ENCODE peak calls at places on chromosomes 13 and 19, in nine cellular contexts. One of them, this sample, is unnamed.

GRCh38 chr19:43596842-43597461 is 557 bp downstream of the ZNF576 start:
- DNase-seq in MCF 10A: no peak
- DNase-seq in effector memory CD4-positive, alpha-beta T cell: no peak
- DNase-seq in glomerular endothelial cell: no peak
- DNase-seq in uterus: no peak
- DNase-seq in stimulated activated CD4-positive, alpha-beta T cell treated with anti-CD3 and anti-CD28 coated beads, Interleukin-4, amount 100 ng/mL, for 24 hours: no peak
- DNase-seq in HFF-Myc: no peak
- DNase-seq in LoVo: no peak
- DNase-seq in hypothalamus: no peak
- DNase-seq in this sample: no peak

GRCh38 chr19:58296086-58296485 is 9.1 kb upstream of the ERVK3-1 start:
- DNase-seq in effector memory CD4-positive, alpha-beta T cell: no peak
- DNase-seq in uterus: no peak
- DNase-seq in LoVo: no peak
- DNase-seq in glomerular endothelial cell: no peak
- DNase-seq in HFF-Myc: no peak
- DNase-seq in hypothalamus: no peak
- DNase-seq in MCF 10A: no peak
- DNase-seq in stimulated activated CD4-positive, alpha-beta T cell treated with anti-CD3 and anti-CD28 coated beads, Interleukin-4, amount 100 ng/mL, for 24 hours: no peak
- DNase-seq in this sample: no peak

GRCh38 chr19:36963262-36963661 is 47.1 kb downstream of the ZNF568 start:
- DNase-seq in MCF 10A: no peak
- DNase-seq in glomerular endothelial cell: no peak
- DNase-seq in uterus: no peak
- DNase-seq in stimulated activated CD4-positive, alpha-beta T cell treated with anti-CD3 and anti-CD28 coated beads, Interleukin-4, amount 100 ng/mL, for 24 hours: no peak
- DNase-seq in effector memory CD4-positive, alpha-beta T cell: no peak
- DNase-seq in HFF-Myc: no peak
- DNase-seq in hypothalamus: no peak
- DNase-seq in LoVo: no peak
- DNase-seq in this sample: no peak

GRCh38 chr13:85586422-85586831 is 212.8 kb downstream of the SLITRK6 start:
- DNase-seq in LoVo: no peak
- DNase-seq in stimulated activated CD4-positive, alpha-beta T cell treated with anti-CD3 and anti-CD28 coated beads, Interleukin-4, amount 100 ng/mL, for 24 hours: no peak
- DNase-seq in effector memory CD4-positive, alpha-beta T cell: no peak
- DNase-seq in hypothalamus: no peak
- DNase-seq in uterus: no peak
- DNase-seq in glomerular endothelial cell: no peak
- DNase-seq in HFF-Myc: peak
- DNase-seq in MCF 10A: peak
- DNase-seq in this sample: peak

GRCh38 chr13:112143046-112143752 is 76.2 kb downstream of the SOX1 start:
- DNase-seq in HFF-Myc: no peak
- DNase-seq in hypothalamus: no peak
- DNase-seq in effector memory CD4-positive, alpha-beta T cell: no peak
- DNase-seq in glomerular endothelial cell: no peak
- DNase-seq in uterus: no peak
- DNase-seq in MCF 10A: no peak
- DNase-seq in stimulated activated CD4-positive, alpha-beta T cell treated with anti-CD3 and anti-CD28 coated beads, Interleukin-4, amount 100 ng/mL, for 24 hours: no peak
- DNase-seq in LoVo: no peak
- DNase-seq in this sample: no peak

GRCh38 chr19:16566161-16566560 is 6.1 kb downstream of the SLC35E1 start:
- DNase-seq in stimulated activated CD4-positive, alpha-beta T cell treated with anti-CD3 and anti-CD28 coated beads, Interleukin-4, amount 100 ng/mL, for 24 hours: peak
- DNase-seq in effector memory CD4-positive, alpha-beta T cell: peak
- DNase-seq in HFF-Myc: no peak
- DNase-seq in MCF 10A: no peak
- DNase-seq in glomerular endothelial cell: no peak
- DNase-seq in hypothalamus: no peak
- DNase-seq in LoVo: no peak
- DNase-seq in uterus: no peak
- DNase-seq in this sample: no peak

GRCh38 chr13:29537736-29538624 is 57.5 kb downstream of the SLC7A1 start:
- DNase-seq in MCF 10A: no peak
- DNase-seq in LoVo: no peak
- DNase-seq in effector memory CD4-positive, alpha-beta T cell: no peak
- DNase-seq in uterus: no peak
- DNase-seq in hypothalamus: no peak
- DNase-seq in stimulated activated CD4-positive, alpha-beta T cell treated with anti-CD3 and anti-CD28 coated beads, Interleukin-4, amount 100 ng/mL, for 24 hours: no peak
- DNase-seq in HFF-Myc: no peak
- DNase-seq in glomerular endothelial cell: no peak
- DNase-seq in this sample: no peak

GRCh38 chr13:109100705-109101104 is 471.3 kb downstream of the MYO16 start:
- DNase-seq in hypothalamus: no peak
- DNase-seq in stimulated activated CD4-positive, alpha-beta T cell treated with anti-CD3 and anti-CD28 coated beads, Interleukin-4, amount 100 ng/mL, for 24 hours: no peak
- DNase-seq in HFF-Myc: no peak
- DNase-seq in glomerular endothelial cell: no peak
- DNase-seq in MCF 10A: no peak
- DNase-seq in LoVo: peak
- DNase-seq in uterus: no peak
- DNase-seq in effector memory CD4-positive, alpha-beta T cell: no peak
- DNase-seq in this sample: no peak

GRCh38 chr19:50230379-50231351 is 27.2 kb downstream of the MYH14 start:
- DNase-seq in effector memory CD4-positive, alpha-beta T cell: no peak
- DNase-seq in MCF 10A: no peak
- DNase-seq in glomerular endothelial cell: no peak
- DNase-seq in HFF-Myc: no peak
- DNase-seq in LoVo: no peak
- DNase-seq in stimulated activated CD4-positive, alpha-beta T cell treated with anti-CD3 and anti-CD28 coated beads, Interleukin-4, amount 100 ng/mL, for 24 hours: no peak
- DNase-seq in hypothalamus: no peak
- DNase-seq in uterus: no peak
- DNase-seq in this sample: no peak

GRCh38 chr13:91296011-91296410 is 51.5 kb upstream of the MIR17HG start:
- DNase-seq in glomerular endothelial cell: no peak
- DNase-seq in HFF-Myc: no peak
- DNase-seq in uterus: no peak
- DNase-seq in hypothalamus: no peak
- DNase-seq in LoVo: no peak
- DNase-seq in stimulated activated CD4-positive, alpha-beta T cell treated with anti-CD3 and anti-CD28 coated beads, Interleukin-4, amount 100 ng/mL, for 24 hours: no peak
- DNase-seq in effector memory CD4-positive, alpha-beta T cell: no peak
- DNase-seq in MCF 10A: no peak
- DNase-seq in this sample: no peak

GRCh38 chr13:110326263-110326904 is 19.3 kb downstream of the COL4A2 start:
- DNase-seq in glomerular endothelial cell: no peak
- DNase-seq in stimulated activated CD4-positive, alpha-beta T cell treated with anti-CD3 and anti-CD28 coated beads, Interleukin-4, amount 100 ng/mL, for 24 hours: no peak
- DNase-seq in MCF 10A: peak
- DNase-seq in LoVo: no peak
- DNase-seq in HFF-Myc: no peak
- DNase-seq in uterus: no peak
- DNase-seq in hypothalamus: no peak
- DNase-seq in effector memory CD4-positive, alpha-beta T cell: no peak
- DNase-seq in this sample: no peak

GRCh38 chr19:49845433-49845832 is 5.5 kb upstream of the PTOV1 start:
- DNase-seq in glomerular endothelial cell: no peak
- DNase-seq in HFF-Myc: no peak
- DNase-seq in stimulated activated CD4-positive, alpha-beta T cell treated with anti-CD3 and anti-CD28 coated beads, Interleukin-4, amount 100 ng/mL, for 24 hours: no peak
- DNase-seq in LoVo: no peak
- DNase-seq in uterus: no peak
- DNase-seq in MCF 10A: no peak
- DNase-seq in hypothalamus: no peak
- DNase-seq in effector memory CD4-positive, alpha-beta T cell: no peak
- DNase-seq in this sample: no peak

GRCh38 chr19:11421607-11422098 is 2.5 kb upstream of the RGL3 start:
- DNase-seq in glomerular endothelial cell: no peak
- DNase-seq in effector memory CD4-positive, alpha-beta T cell: peak
- DNase-seq in uterus: no peak
- DNase-seq in LoVo: no peak
- DNase-seq in hypothalamus: no peak
- DNase-seq in HFF-Myc: no peak
- DNase-seq in stimulated activated CD4-positive, alpha-beta T cell treated with anti-CD3 and anti-CD28 coated beads, Interleukin-4, amount 100 ng/mL, for 24 hours: peak
- DNase-seq in MCF 10A: no peak
- DNase-seq in this sample: no peak

GRCh38 chr19:33310606-33311325 is 8.4 kb upstream of the CEBPA start:
- DNase-seq in hypothalamus: no peak
- DNase-seq in MCF 10A: no peak
- DNase-seq in HFF-Myc: no peak
- DNase-seq in stimulated activated CD4-positive, alpha-beta T cell treated with anti-CD3 and anti-CD28 coated beads, Interleukin-4, amount 100 ng/mL, for 24 hours: no peak
- DNase-seq in effector memory CD4-positive, alpha-beta T cell: no peak
- DNase-seq in glomerular endothelial cell: no peak
- DNase-seq in LoVo: no peak
- DNase-seq in uterus: no peak
- DNase-seq in this sample: no peak

GRCh38 chr13:34265016-34265692 is 447.2 kb downstream of the RFC3 start:
- DNase-seq in LoVo: no peak
- DNase-seq in uterus: no peak
- DNase-seq in effector memory CD4-positive, alpha-beta T cell: no peak
- DNase-seq in stimulated activated CD4-positive, alpha-beta T cell treated with anti-CD3 and anti-CD28 coated beads, Interleukin-4, amount 100 ng/mL, for 24 hours: no peak
- DNase-seq in MCF 10A: no peak
- DNase-seq in HFF-Myc: no peak
- DNase-seq in glomerular endothelial cell: no peak
- DNase-seq in hypothalamus: no peak
- DNase-seq in this sample: no peak

GRCh38 chr13:106063591-106064308 is 471.7 kb downstream of the EFNB2 start:
- DNase-seq in stimulated activated CD4-positive, alpha-beta T cell treated with anti-CD3 and anti-CD28 coated beads, Interleukin-4, amount 100 ng/mL, for 24 hours: no peak
- DNase-seq in hypothalamus: no peak
- DNase-seq in glomerular endothelial cell: no peak
- DNase-seq in HFF-Myc: no peak
- DNase-seq in uterus: no peak
- DNase-seq in MCF 10A: peak
- DNase-seq in effector memory CD4-positive, alpha-beta T cell: no peak
- DNase-seq in LoVo: peak
- DNase-seq in this sample: peak

GRCh38 chr13:105059786-105060185 is 1475.7 kb downstream of the EFNB2 start:
- DNase-seq in MCF 10A: no peak
- DNase-seq in LoVo: no peak
- DNase-seq in HFF-Myc: no peak
- DNase-seq in stimulated activated CD4-positive, alpha-beta T cell treated with anti-CD3 and anti-CD28 coated beads, Interleukin-4, amount 100 ng/mL, for 24 hours: no peak
- DNase-seq in hypothalamus: no peak
- DNase-seq in uterus: no peak
- DNase-seq in glomerular endothelial cell: no peak
- DNase-seq in effector memory CD4-positive, alpha-beta T cell: no peak
- DNase-seq in this sample: no peak

GRCh38 chr19:30719189-30719990 is 347.2 kb downstream of the ZNF536 start:
- DNase-seq in uterus: peak
- DNase-seq in glomerular endothelial cell: no peak
- DNase-seq in LoVo: no peak
- DNase-seq in stimulated activated CD4-positive, alpha-beta T cell treated with anti-CD3 and anti-CD28 coated beads, Interleukin-4, amount 100 ng/mL, for 24 hours: no peak
- DNase-seq in HFF-Myc: no peak
- DNase-seq in effector memory CD4-positive, alpha-beta T cell: no peak
- DNase-seq in MCF 10A: no peak
- DNase-seq in hypothalamus: peak
- DNase-seq in this sample: no peak

GRCh38 chr13:98225036-98225940 is 48.2 kb upstream of the RNF113B start:
- DNase-seq in uterus: no peak
- DNase-seq in hypothalamus: peak
- DNase-seq in stimulated activated CD4-positive, alpha-beta T cell treated with anti-CD3 and anti-CD28 coated beads, Interleukin-4, amount 100 ng/mL, for 24 hours: no peak
- DNase-seq in MCF 10A: no peak
- DNase-seq in HFF-Myc: no peak
- DNase-seq in LoVo: no peak
- DNase-seq in effector memory CD4-positive, alpha-beta T cell: no peak
- DNase-seq in glomerular endothelial cell: no peak
- DNase-seq in this sample: no peak

GRCh38 chr13:112842931-112843391 is 126.1 kb upstream of the MCF2L start:
- DNase-seq in glomerular endothelial cell: no peak
- DNase-seq in MCF 10A: no peak
- DNase-seq in hypothalamus: no peak
- DNase-seq in uterus: peak
- DNase-seq in effector memory CD4-positive, alpha-beta T cell: no peak
- DNase-seq in LoVo: no peak
- DNase-seq in HFF-Myc: no peak
- DNase-seq in stimulated activated CD4-positive, alpha-beta T cell treated with anti-CD3 and anti-CD28 coated beads, Interleukin-4, amount 100 ng/mL, for 24 hours: no peak
- DNase-seq in this sample: no peak

GRCh38 chr13:21813110-21813509 is 142.2 kb downstream of the FGF9 start:
- DNase-seq in glomerular endothelial cell: no peak
- DNase-seq in stimulated activated CD4-positive, alpha-beta T cell treated with anti-CD3 and anti-CD28 coated beads, Interleukin-4, amount 100 ng/mL, for 24 hours: no peak
- DNase-seq in uterus: no peak
- DNase-seq in MCF 10A: no peak
- DNase-seq in hypothalamus: no peak
- DNase-seq in LoVo: no peak
- DNase-seq in effector memory CD4-positive, alpha-beta T cell: no peak
- DNase-seq in HFF-Myc: no peak
- DNase-seq in this sample: no peak

GRCh38 chr13:75391432-75392100 is 90.4 kb downstream of the TBC1D4 start:
- DNase-seq in uterus: no peak
- DNase-seq in LoVo: no peak
- DNase-seq in stimulated activated CD4-positive, alpha-beta T cell treated with anti-CD3 and anti-CD28 coated beads, Interleukin-4, amount 100 ng/mL, for 24 hours: no peak
- DNase-seq in glomerular endothelial cell: no peak
- DNase-seq in hypothalamus: no peak
- DNase-seq in MCF 10A: no peak
- DNase-seq in HFF-Myc: no peak
- DNase-seq in effector memory CD4-positive, alpha-beta T cell: no peak
- DNase-seq in this sample: no peak

GRCh38 chr13:72062566-72062965 is 195.6 kb upstream of the DACH1 start:
- DNase-seq in effector memory CD4-positive, alpha-beta T cell: no peak
- DNase-seq in LoVo: peak
- DNase-seq in HFF-Myc: no peak
- DNase-seq in hypothalamus: no peak
- DNase-seq in MCF 10A: peak
- DNase-seq in uterus: no peak
- DNase-seq in stimulated activated CD4-positive, alpha-beta T cell treated with anti-CD3 and anti-CD28 coated beads, Interleukin-4, amount 100 ng/mL, for 24 hours: no peak
- DNase-seq in glomerular endothelial cell: peak
- DNase-seq in this sample: no peak

GRCh38 chr19:47268028-47268427 is 6.7 kb upstream of the INAFM1 start:
- DNase-seq in MCF 10A: no peak
- DNase-seq in glomerular endothelial cell: no peak
- DNase-seq in LoVo: no peak
- DNase-seq in stimulated activated CD4-positive, alpha-beta T cell treated with anti-CD3 and anti-CD28 coated beads, Interleukin-4, amount 100 ng/mL, for 24 hours: no peak
- DNase-seq in effector memory CD4-positive, alpha-beta T cell: no peak
- DNase-seq in hypothalamus: no peak
- DNase-seq in uterus: no peak
- DNase-seq in HFF-Myc: no peak
- DNase-seq in this sample: no peak

GRCh38 chr13:61294467-61295186 is 121.0 kb downstream of the PCDH20 start:
- DNase-seq in HFF-Myc: no peak
- DNase-seq in glomerular endothelial cell: no peak
- DNase-seq in LoVo: no peak
- DNase-seq in uterus: no peak
- DNase-seq in stimulated activated CD4-positive, alpha-beta T cell treated with anti-CD3 and anti-CD28 coated beads, Interleukin-4, amount 100 ng/mL, for 24 hours: no peak
- DNase-seq in hypothalamus: no peak
- DNase-seq in effector memory CD4-positive, alpha-beta T cell: no peak
- DNase-seq in MCF 10A: no peak
- DNase-seq in this sample: no peak

GRCh38 chr13:114151565-114152284 is 19.3 kb upstream of the RASA3 start:
- DNase-seq in stimulated activated CD4-positive, alpha-beta T cell treated with anti-CD3 and anti-CD28 coated beads, Interleukin-4, amount 100 ng/mL, for 24 hours: peak
- DNase-seq in effector memory CD4-positive, alpha-beta T cell: no peak
- DNase-seq in LoVo: peak
- DNase-seq in MCF 10A: peak
- DNase-seq in hypothalamus: no peak
- DNase-seq in glomerular endothelial cell: no peak
- DNase-seq in HFF-Myc: no peak
- DNase-seq in uterus: no peak
- DNase-seq in this sample: no peak

GRCh38 chr13:106455190-106455589 is 80.3 kb downstream of the EFNB2 start:
- DNase-seq in glomerular endothelial cell: no peak
- DNase-seq in uterus: no peak
- DNase-seq in hypothalamus: no peak
- DNase-seq in HFF-Myc: no peak
- DNase-seq in stimulated activated CD4-positive, alpha-beta T cell treated with anti-CD3 and anti-CD28 coated beads, Interleukin-4, amount 100 ng/mL, for 24 hours: no peak
- DNase-seq in MCF 10A: no peak
- DNase-seq in LoVo: no peak
- DNase-seq in effector memory CD4-positive, alpha-beta T cell: no peak
- DNase-seq in this sample: no peak

GRCh38 chr13:77476456-77476855 is 59.0 kb upstream of the SCEL start:
- DNase-seq in HFF-Myc: no peak
- DNase-seq in MCF 10A: no peak
- DNase-seq in glomerular endothelial cell: no peak
- DNase-seq in effector memory CD4-positive, alpha-beta T cell: no peak
- DNase-seq in LoVo: no peak
- DNase-seq in stimulated activated CD4-positive, alpha-beta T cell treated with anti-CD3 and anti-CD28 coated beads, Interleukin-4, amount 100 ng/mL, for 24 hours: no peak
- DNase-seq in hypothalamus: no peak
- DNase-seq in uterus: no peak
- DNase-seq in this sample: no peak

GRCh38 chr19:45498411-45499195 is at the start of gene PPM1N:
- DNase-seq in effector memory CD4-positive, alpha-beta T cell: peak
- DNase-seq in stimulated activated CD4-positive, alpha-beta T cell treated with anti-CD3 and anti-CD28 coated beads, Interleukin-4, amount 100 ng/mL, for 24 hours: peak
- DNase-seq in HFF-Myc: no peak
- DNase-seq in MCF 10A: no peak
- DNase-seq in glomerular endothelial cell: no peak
- DNase-seq in uterus: no peak
- DNase-seq in hypothalamus: no peak
- DNase-seq in LoVo: no peak
- DNase-seq in this sample: no peak

GRCh38 chr19:16876904-16877361 is 11.9 kb upstream of the F2RL3 start:
- DNase-seq in uterus: no peak
- DNase-seq in glomerular endothelial cell: no peak
- DNase-seq in LoVo: no peak
- DNase-seq in HFF-Myc: no peak
- DNase-seq in stimulated activated CD4-positive, alpha-beta T cell treated with anti-CD3 and anti-CD28 coated beads, Interleukin-4, amount 100 ng/mL, for 24 hours: no peak
- DNase-seq in effector memory CD4-positive, alpha-beta T cell: no peak
- DNase-seq in MCF 10A: no peak
- DNase-seq in hypothalamus: no peak
- DNase-seq in this sample: no peak

GRCh38 chr13:112952759-112953541 is 16.1 kb upstream of the MCF2L start:
- DNase-seq in effector memory CD4-positive, alpha-beta T cell: no peak
- DNase-seq in hypothalamus: no peak
- DNase-seq in LoVo: no peak
- DNase-seq in stimulated activated CD4-positive, alpha-beta T cell treated with anti-CD3 and anti-CD28 coated beads, Interleukin-4, amount 100 ng/mL, for 24 hours: no peak
- DNase-seq in HFF-Myc: no peak
- DNase-seq in glomerular endothelial cell: no peak
- DNase-seq in uterus: no peak
- DNase-seq in MCF 10A: no peak
- DNase-seq in this sample: no peak

This sample was measured in keratinocyte.